ENCODE peak calls at places on chromosomes 13 and 19, in six cellular contexts. F, Y, U, G, D and V are unnamed samples.

GRCh38 chr19:17948967-17949930 is 16.4 kb downstream of the CCDC124 start:
- DNase-seq in F (no peak), Y (no peak), U (no peak), G (no peak), D (no peak), V (no peak)

GRCh38 chr19:38977445-38978314 is 2.1 kb upstream of the FBXO17 start:
- DNase-seq in F (no peak), Y (no peak), U (peak; percentile 80), G (no peak), D (no peak), V (no peak)

GRCh38 chr19:11240008-11240444 is 607 bp downstream of the ANGPTL8 start:
- DNase-seq in F (no peak), Y (peak; percentile 54), U (no peak), G (no peak), D (no peak), V (no peak)

GRCh38 chr13:100673831-100674362 is 698 bp downstream of the TMTC4 start:
- DNase-seq in F (peak; percentile 91), Y (peak; percentile 58), U (no peak), G (peak; percentile 63), D (peak; percentile 34), V (peak; percentile 95)

GRCh38 chr19:49558591-49558990 is 21.8 kb downstream of the NOSIP start:
- DNase-seq in F (no peak), Y (no peak), U (no peak), G (no peak), D (no peak), V (no peak)

GRCh38 chr19:53365899-53366493 is 491 bp downstream of the ZNF525 start:
- DNase-seq in F (no peak), Y (peak; percentile 24), U (no peak), G (no peak), D (no peak), V (peak; percentile 54)

GRCh38 chr19:40780582-40780981 is 2.5 kb downstream of the RAB4B start:
- DNase-seq in F (no peak), Y (no peak), U (no peak), G (no peak), D (no peak), V (no peak)

GRCh38 chr19:18108897-18109296 is 11.3 kb downstream of the MAST3 start:
- DNase-seq in F (no peak), Y (no peak), U (no peak), G (no peak), D (no peak), V (no peak)

GRCh38 chr19:33310606-33311325 is 8.4 kb upstream of the CEBPA start:
- DNase-seq in F (no peak), Y (no peak), U (no peak), G (no peak), D (no peak), V (no peak)

GRCh38 chr19:4536798-4537197 is 1.8 kb upstream of the PLIN5 start:
- DNase-seq in F (no peak), Y (no peak), U (no peak), G (no peak), D (no peak), V (no peak)

GRCh38 chr19:13329766-13330165 is 176.5 kb downstream of the CACNA1A start:
- DNase-seq in F (no peak), Y (no peak), U (no peak), G (no peak), D (no peak), V (no peak)

GRCh38 chr19:45446944-45447343 is 20.9 kb upstream of the FOSB start:
- DNase-seq in F (no peak), Y (no peak), U (no peak), G (no peak), D (no peak), V (no peak)

GRCh38 chr13:77698211-77699058 is 948 bp downstream of the SLAIN1 start:
- DNase-seq in F (peak; percentile 31), Y (no peak), U (no peak), G (no peak), D (no peak), V (peak; percentile 75)

GRCh38 chr13:75934889-75935288 is 298.8 kb downstream of the LMO7 start:
- DNase-seq in F (no peak), Y (no peak), U (no peak), G (no peak), D (no peak), V (no peak)

GRCh38 chr13:107806726-107807125 is 408.6 kb downstream of the LIG4 start:
- DNase-seq in F (no peak), Y (no peak), U (no peak), G (no peak), D (no peak), V (no peak)

GRCh38 chr13:106567421-106568224 is at the start of gene ARGLU1:
- DNase-seq in F (peak; percentile 96), Y (peak; percentile 78), U (peak; percentile 64), G (peak; percentile 47), D (peak; percentile 77), V (peak; percentile 94)

GRCh38 chr13:60654405-60654804 is 257.4 kb downstream of the TDRD3 start:
- DNase-seq in F (peak; percentile 56), Y (peak; percentile 16), U (no peak), G (no peak), D (no peak), V (peak; percentile 30)

GRCh38 chr19:15532779-15533521 is 24.6 kb downstream of the CYP4F22 start:
- DNase-seq in F (no peak), Y (no peak), U (peak; percentile 25), G (no peak), D (no peak), V (peak; percentile 83)

GRCh38 chr19:47186337-47187022 is 44.5 kb downstream of the BBC3 start:
- DNase-seq in F (no peak), Y (no peak), U (peak; percentile 89), G (no peak), D (no peak), V (no peak)

GRCh38 chr13:113526466-113527220 is 36.1 kb upstream of the DCUN1D2 start:
- DNase-seq in F (no peak), Y (no peak), U (no peak), G (no peak), D (no peak), V (no peak)

GRCh38 chr19:5166262-5166661 is 174.3 kb downstream of the PTPRS start:
- DNase-seq in F (no peak), Y (peak; percentile 66), U (no peak), G (peak; percentile 25), D (no peak), V (no peak)

GRCh38 chr19:35257113-35257461 is 8.3 kb downstream of the LSR start:
- DNase-seq in F (no peak), Y (no peak), U (no peak), G (no peak), D (no peak), V (no peak)

GRCh38 chr19:45470147-45471081 is 2.6 kb downstream of the FOSB start:
- DNase-seq in F (no peak), Y (no peak), U (no peak), G (no peak), D (peak; percentile 61), V (no peak)

GRCh38 chr13:84542348-84542747 is 660.1 kb upstream of the SLITRK1 start:
- DNase-seq in F (no peak), Y (no peak), U (no peak), G (no peak), D (no peak), V (no peak)

GRCh38 chr19:18317998-18318800 is 4.7 kb downstream of the LSM4 start:
- DNase-seq in F (peak; percentile 71), Y (peak; percentile 54), U (no peak), G (no peak), D (peak; percentile 45), V (no peak)

GRCh38 chr13:109630281-109630680 is 156.1 kb downstream of the IRS2 start:
- DNase-seq in F (no peak), Y (no peak), U (no peak), G (no peak), D (no peak), V (no peak)

GRCh38 chr19:4373601-4374441 is 26.5 kb downstream of the SH3GL1 start:
- DNase-seq in F (no peak), Y (no peak), U (no peak), G (no peak), D (no peak), V (peak; percentile 56)

GRCh38 chr19:3285647-3286176 is 61.3 kb downstream of the CELF5 start:
- DNase-seq in F (no peak), Y (peak; percentile 59), U (no peak), G (peak; percentile 58), D (peak; percentile 98), V (no peak)

GRCh38 chr13:32309812-32310706 is 5.1 kb downstream of the ZAR1L start:
- DNase-seq in F (peak; percentile 72), Y (peak; percentile 65), U (no peak), G (peak; percentile 5), D (peak; percentile 15), V (peak; percentile 83)
- TF ChIP-seq MYC in F (no peak), Y (no peak), U (no peak), G (no peak), D (no peak), V (no peak)

GRCh38 chr19:6233827-6234511 is 45.8 kb downstream of the MLLT1 start:
- DNase-seq in F (peak; percentile 28), Y (no peak), U (no peak), G (no peak), D (peak; percentile 39), V (peak; percentile 84)
- TF ChIP-seq MAX in F (peak; percentile 29), Y (no peak), U (no peak), G (no peak), D (no peak), V (peak; percentile 28)

DNA sequence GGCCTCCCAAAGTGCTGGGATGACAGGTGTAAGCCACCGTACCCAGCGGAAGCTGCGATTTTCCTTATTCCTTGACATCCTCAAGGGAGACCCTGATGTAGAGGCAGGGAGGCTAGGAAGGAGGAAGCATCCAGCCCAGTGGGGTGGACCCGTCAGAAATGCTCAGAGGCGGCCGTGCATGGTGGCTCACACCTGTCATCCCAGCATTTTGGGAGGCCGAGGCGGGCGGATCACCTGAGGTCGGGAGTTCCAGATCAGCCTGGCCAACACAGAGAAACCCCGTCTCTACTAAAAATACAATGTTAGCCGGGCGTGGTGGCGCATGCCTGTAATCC is 11.6 kb downstream of the GZMM start:
- DNase-seq in F (no peak), Y (no peak), U (no peak), G (no peak), D (no peak), V (no peak)
- TF ChIP-seq CTCF in F (no peak), Y (no peak), U (no peak), G (no peak), D (no peak), V (no peak)

GRCh38 chr13:29704648-29705047 is 109.2 kb upstream of the SLC7A1 start:
- DNase-seq in F (no peak), Y (no peak), U (no peak), G (no peak), D (no peak), V (no peak)

GRCh38 chr13:29706923-29707322 is 111.4 kb upstream of the SLC7A1 start:
- DNase-seq in F (peak; percentile 70), Y (no peak), U (no peak), G (no peak), D (no peak), V (no peak)

GRCh38 chr13:29702912-29703351 is 107.4 kb upstream of the SLC7A1 start:
- DNase-seq in F (peak; percentile 77), Y (no peak), U (no peak), G (no peak), D (no peak), V (peak; percentile 92)

GRCh38 chr13:29707876-29708543 is 112.5 kb upstream of the SLC7A1 start:
- DNase-seq in F (peak; percentile 46), Y (peak; percentile 44), U (no peak), G (peak; percentile 6), D (peak; percentile 50), V (peak; percentile 82)

GRCh38 chr13:29703421-29703820 is 107.9 kb upstream of the SLC7A1 start:
- DNase-seq in F (no peak), Y (no peak), U (no peak), G (no peak), D (no peak), V (peak; percentile 30)
- TF ChIP-seq MYC in F (no peak), Y (no peak), U (no peak), G (no peak), D (no peak), V (no peak)

GRCh38 chr19:56272448-56272847 is at the start of gene EDDM13:
- DNase-seq in F (peak; percentile 24), Y (no peak), U (no peak), G (no peak), D (no peak), V (no peak)
- TF ChIP-seq MAX in F (no peak), Y (no peak), U (no peak), G (no peak), D (no peak), V (no peak)